ENCODE peak calls at places on chromosome 20, in four cellular contexts. One of them, this sample, is unnamed.

GRCh38 chr20:2544211-2544610 is 7.8 kb downstream of the TMC2 start:
- DNase-seq in WTC11: no peak
- DNase-seq in HepG2: no peak
- DNase-seq in K562: no peak
- DNase-seq in this sample: no peak

GRCh38 chr20:20317195-20318113 is 50.5 kb upstream of the INSM1 start:
- DNase-seq in WTC11: no peak
- DNase-seq in HepG2: no peak
- DNase-seq in K562: no peak
- DNase-seq in this sample: no peak

GRCh38 chr20:36462440-36463211 is 78.7 kb upstream of the MYL9 start:
- DNase-seq in WTC11: no peak
- DNase-seq in HepG2: no peak
- DNase-seq in K562: no peak
- DNase-seq in this sample: no peak

GRCh38 chr20:48659888-48660287 is 167.9 kb downstream of the PREX1 start:
- DNase-seq in WTC11: no peak
- DNase-seq in HepG2: no peak
- DNase-seq in K562: no peak
- DNase-seq in this sample: no peak

GRCh38 chr20:42788707-42789106 is 401.0 kb downstream of the PTPRT start:
- DNase-seq in WTC11: no peak
- DNase-seq in HepG2: no peak
- DNase-seq in K562: no peak
- DNase-seq in this sample: no peak

GRCh38 chr20:58712116-58712822 is 19.7 kb downstream of the NPEPL1 start:
- DNase-seq in WTC11: no peak
- DNase-seq in HepG2: no peak
- DNase-seq in K562: no peak
- DNase-seq in this sample: no peak

GRCh38 chr20:20567712-20568111 is 144.7 kb downstream of the RALGAPA2 start:
- DNase-seq in WTC11: no peak
- DNase-seq in HepG2: no peak
- DNase-seq in K562: no peak
- DNase-seq in this sample: no peak

GRCh38 chr20:12482661-12483060 is 526.1 kb upstream of the SPTLC3 start:
- DNase-seq in WTC11: no peak
- DNase-seq in HepG2: no peak
- DNase-seq in K562: no peak
- DNase-seq in this sample: no peak

GRCh38 chr20:1619861-1620444 is at the start of gene SIRPB1:
- DNase-seq in WTC11: no peak
- DNase-seq in HepG2: peak
- DNase-seq in K562: peak
- DNase-seq in this sample: no peak

GRCh38 chr20:52565614-52566013 is 374.0 kb upstream of the ZFP64 start:
- DNase-seq in WTC11: no peak
- DNase-seq in HepG2: no peak
- DNase-seq in K562: no peak
- DNase-seq in this sample: no peak

GRCh38 chr20:2224246-2224645 is 71.6 kb upstream of the TGM3 start:
- DNase-seq in WTC11: no peak
- DNase-seq in HepG2: no peak
- DNase-seq in K562: no peak
- DNase-seq in this sample: no peak

GRCh38 chr20:3400260-3401155 is 7.0 kb downstream of the DNAAF9 start:
- DNase-seq in WTC11: no peak
- DNase-seq in HepG2: no peak
- DNase-seq in K562: no peak
- DNase-seq in this sample: no peak

GRCh38 chr20:53776858-53777257 is 183.2 kb upstream of the ZNF217 start:
- DNase-seq in WTC11: no peak
- DNase-seq in HepG2: no peak
- DNase-seq in K562: no peak
- DNase-seq in this sample: no peak

GRCh38 chr20:53778736-53779135 is 185.1 kb upstream of the ZNF217 start:
- DNase-seq in WTC11: no peak
- DNase-seq in HepG2: no peak
- DNase-seq in K562: no peak
- DNase-seq in this sample: no peak

GRCh38 chr20:53778041-53778516 is 184.4 kb upstream of the ZNF217 start:
- DNase-seq in WTC11: no peak
- DNase-seq in HepG2: no peak
- DNase-seq in K562: no peak
- DNase-seq in this sample: no peak

GRCh38 chr20:53773792-53774371 is 180.2 kb upstream of the ZNF217 start:
- DNase-seq in WTC11: no peak
- DNase-seq in HepG2: peak
- DNase-seq in K562: no peak
- DNase-seq in this sample: no peak

DNA sequence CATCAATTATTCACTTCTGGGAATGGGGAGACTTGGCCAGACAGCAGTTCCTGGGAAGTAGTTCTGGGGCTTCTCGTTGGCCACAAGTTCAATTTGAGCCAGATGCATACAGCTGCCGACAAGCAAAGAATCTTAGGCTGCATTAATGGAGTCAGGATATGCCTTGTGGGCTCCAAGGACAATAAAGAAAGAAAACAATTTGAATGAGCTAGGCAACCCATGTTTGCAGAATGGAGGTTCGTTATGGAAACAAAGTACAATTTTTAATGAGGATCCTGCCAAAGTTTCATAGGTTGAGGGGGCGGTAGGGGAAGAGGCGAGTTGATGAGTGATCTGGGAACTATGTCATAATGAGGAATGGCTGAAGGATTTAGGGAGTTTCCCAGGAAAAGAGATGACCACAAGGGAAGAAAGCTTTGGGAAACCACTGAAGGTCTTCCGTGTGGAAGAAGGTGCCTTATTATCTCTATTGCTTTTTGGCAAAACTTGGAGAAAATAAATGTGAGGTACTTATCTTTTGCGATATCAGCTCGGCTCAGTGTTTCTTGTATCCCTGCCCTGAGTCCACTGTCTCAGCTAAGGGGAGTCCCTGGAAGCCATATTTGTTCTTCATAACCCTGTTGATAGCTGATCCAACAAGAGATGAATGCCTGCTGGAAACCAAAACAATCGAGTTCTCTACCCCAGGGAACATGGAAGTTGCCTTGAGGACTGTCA is 181.0 kb upstream of the ZNF217 start:
- DNase-seq in WTC11: no peak
- DNase-seq in HepG2: no peak
- DNase-seq in K562: no peak
- DNase-seq in this sample: no peak
- TF ChIP-seq ELF4 in WTC11: no peak
- TF ChIP-seq ELF4 in HepG2: no peak
- TF ChIP-seq ELF4 in K562: no peak
- TF ChIP-seq ELF4 in this sample: no peak

DNA sequence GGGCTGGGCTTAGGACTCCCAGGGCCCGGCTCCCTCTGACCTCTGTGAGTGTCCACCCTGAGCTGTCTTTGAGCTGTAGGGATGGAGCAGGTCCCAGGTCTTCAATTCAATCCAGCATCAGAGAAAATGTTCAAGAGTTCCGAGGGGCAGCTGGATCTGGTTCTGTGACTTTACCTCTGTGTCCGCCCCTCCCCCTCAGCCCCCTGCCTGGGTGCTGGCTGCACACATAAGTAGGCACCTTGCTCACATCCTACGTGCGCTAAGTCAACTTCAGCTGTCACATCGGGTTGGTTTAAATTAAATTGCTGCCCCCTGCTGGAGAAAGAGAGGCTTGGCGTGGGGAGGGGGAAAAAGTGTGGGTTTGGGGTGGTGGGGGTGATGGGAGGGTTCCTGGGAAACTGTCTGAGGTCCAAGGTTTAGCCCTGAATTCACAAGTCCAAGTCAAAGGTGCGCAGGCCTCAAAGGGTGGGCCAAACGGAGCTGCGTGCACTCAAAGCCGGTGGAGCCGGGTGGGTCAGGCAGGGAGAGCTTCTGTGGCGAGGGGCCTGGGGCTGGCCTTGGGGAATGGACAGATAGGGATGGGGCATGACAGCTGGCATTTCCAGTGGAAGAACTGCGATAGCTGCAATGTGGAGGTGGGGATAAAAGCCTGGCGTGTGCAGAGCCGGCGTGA is 3.0 kb downstream of the WFDC5 start:
- DNase-seq in WTC11: peak
- DNase-seq in HepG2: peak
- DNase-seq in K562: peak
- DNase-seq in this sample: peak
- TF ChIP-seq ELF4 in WTC11: no peak
- TF ChIP-seq ELF4 in HepG2: no peak
- TF ChIP-seq ELF4 in K562: no peak
- TF ChIP-seq ELF4 in this sample: no peak

GRCh38 chr20:13681248-13682125 is 42.8 kb upstream of the TASP1 start:
- DNase-seq in WTC11: no peak
- DNase-seq in HepG2: peak
- DNase-seq in K562: no peak
- DNase-seq in this sample: no peak

GRCh38 chr20:13683833-13684232 is 45.1 kb upstream of the TASP1 start:
- DNase-seq in WTC11: no peak
- DNase-seq in HepG2: peak
- DNase-seq in K562: no peak
- DNase-seq in this sample: no peak

GRCh38 chr20:13687827-13688226 is 49.1 kb upstream of the TASP1 start:
- DNase-seq in WTC11: no peak
- DNase-seq in HepG2: no peak
- DNase-seq in K562: no peak
- DNase-seq in this sample: no peak

GRCh38 chr20:13685623-13686022 is 46.9 kb upstream of the TASP1 start:
- DNase-seq in WTC11: no peak
- DNase-seq in HepG2: no peak
- DNase-seq in K562: no peak
- DNase-seq in this sample: no peak

DNA sequence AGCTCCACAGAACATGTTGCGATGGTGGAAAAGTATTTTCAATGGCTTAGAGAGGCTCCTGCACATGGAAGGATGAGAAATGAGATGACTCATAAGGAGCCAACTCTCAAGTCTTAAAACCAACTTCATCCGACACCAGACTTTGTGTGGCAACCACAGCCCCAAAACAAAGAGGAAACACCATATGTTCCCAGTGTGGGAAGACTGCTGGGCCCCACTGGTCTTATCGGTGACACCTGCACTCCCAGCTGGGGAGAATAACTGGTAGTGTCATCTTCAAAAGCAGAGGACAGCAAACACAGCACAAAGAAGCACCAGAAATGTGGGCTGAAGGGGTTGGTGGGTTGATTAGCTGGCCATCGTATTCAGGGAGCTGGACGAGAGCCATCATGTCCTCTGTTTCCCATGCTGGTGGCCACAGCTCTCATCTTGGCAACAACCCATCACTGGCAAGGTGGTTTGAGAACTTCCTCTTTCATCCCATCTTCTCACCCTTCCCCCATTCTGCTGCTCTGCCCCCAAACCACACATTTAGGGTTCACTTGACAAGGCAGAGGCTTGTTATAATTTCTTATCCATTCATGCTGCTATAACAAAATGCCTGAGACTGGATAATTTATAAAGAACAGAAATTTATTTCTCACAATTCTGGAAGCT is 46.0 kb upstream of the TASP1 start:
- DNase-seq in WTC11: no peak
- DNase-seq in HepG2: no peak
- DNase-seq in K562: no peak
- DNase-seq in this sample: no peak
- TF ChIP-seq ELF4 in WTC11: no peak
- TF ChIP-seq ELF4 in HepG2: no peak
- TF ChIP-seq ELF4 in K562: no peak
- TF ChIP-seq ELF4 in this sample: no peak

DNA sequence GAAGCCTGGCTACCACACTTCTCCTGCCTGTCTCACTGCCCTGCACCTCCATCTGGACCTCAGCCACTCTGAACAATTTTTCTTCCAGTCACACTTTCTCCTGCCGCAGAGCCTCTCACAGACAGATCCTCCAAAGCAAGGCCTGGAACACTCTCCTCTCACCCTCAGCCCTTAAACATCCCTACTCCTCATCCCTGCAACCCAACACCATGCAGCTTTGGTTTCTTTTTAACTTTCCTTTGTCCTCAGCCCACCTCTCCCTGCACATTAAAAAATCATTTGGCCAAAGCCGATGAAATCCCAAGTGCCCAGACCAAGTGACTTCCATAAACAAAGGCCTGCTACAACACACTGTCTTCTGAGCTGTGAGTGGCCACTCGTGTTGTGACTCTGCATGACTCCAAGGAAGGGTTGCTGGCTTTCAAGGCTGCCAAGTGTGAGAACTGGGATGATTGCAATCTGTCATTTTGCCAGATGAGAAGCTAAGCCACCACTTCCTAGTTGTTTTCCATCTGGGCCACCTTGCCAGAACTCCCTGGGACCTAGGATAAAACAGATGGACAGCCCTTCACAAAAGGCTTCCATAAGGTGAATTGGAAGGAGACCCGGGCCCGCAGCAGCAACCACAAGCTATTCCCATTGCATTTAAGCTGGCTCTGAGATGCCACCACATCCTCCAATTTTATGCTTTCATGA is 144.4 kb upstream of the SSTR4 start:
- DNase-seq in WTC11: no peak
- DNase-seq in HepG2: no peak
- DNase-seq in K562: no peak
- DNase-seq in this sample: no peak
- TF ChIP-seq ELF4 in WTC11: no peak
- TF ChIP-seq ELF4 in HepG2: no peak
- TF ChIP-seq ELF4 in K562: no peak
- TF ChIP-seq ELF4 in this sample: no peak

DNA sequence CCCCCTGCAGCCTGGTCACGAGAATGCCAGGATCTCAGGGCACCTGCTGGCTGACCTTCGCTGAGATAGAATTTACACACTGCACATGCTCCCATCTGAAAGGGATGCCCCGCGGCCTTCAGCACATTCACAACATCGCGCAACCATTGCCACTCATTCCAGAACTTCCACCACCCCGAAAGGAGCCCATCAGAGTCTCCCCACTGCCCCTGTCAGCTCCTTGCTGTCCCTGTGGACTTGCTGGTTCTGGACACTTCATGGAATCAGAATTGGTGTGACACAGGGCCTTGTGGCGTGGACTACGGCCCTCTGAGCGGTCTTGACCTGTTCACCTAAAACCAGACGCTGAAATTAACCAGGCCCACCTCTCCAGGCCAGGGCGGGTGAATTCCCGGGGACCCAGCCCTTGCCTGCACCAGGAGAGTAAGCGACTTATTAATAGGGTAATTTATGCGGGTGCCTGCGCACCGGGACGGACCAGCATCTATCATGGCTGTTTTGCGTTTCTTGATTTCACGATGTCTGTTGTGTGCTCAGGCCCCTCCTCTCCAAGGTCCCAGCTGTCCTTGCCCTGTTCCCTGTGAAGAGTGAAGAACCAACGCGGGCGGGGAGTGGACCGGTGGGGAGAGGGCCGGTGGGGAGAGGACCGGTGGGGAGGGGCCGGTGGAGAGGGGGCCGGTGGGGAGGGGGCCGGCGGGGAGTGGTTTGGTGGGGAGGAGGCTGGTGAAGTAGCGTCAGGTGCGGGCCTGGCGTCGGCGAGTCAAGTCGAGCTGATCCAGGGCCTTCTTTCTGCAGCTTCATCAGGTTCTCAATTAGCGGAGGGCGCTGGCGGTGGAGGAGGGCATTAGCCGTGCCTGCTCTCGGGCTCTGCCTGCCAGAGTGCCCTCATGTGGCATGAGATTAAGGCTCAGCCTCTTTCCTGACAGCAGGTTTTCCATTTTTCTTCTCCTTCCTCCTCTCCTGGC is 20.9 kb upstream of the BHLHE23 start:
- DNase-seq in WTC11: peak
- DNase-seq in HepG2: no peak
- DNase-seq in K562: no peak
- DNase-seq in this sample: no peak
- TF ChIP-seq ELF4 in WTC11: no peak
- TF ChIP-seq ELF4 in HepG2: no peak
- TF ChIP-seq ELF4 in K562: no peak
- TF ChIP-seq ELF4 in this sample: no peak